ENCODE peak calls at places on chromosomes 1 and 21, in nine cellular contexts. N is progenitor cell of endocrine pancreas; Z is cardiac fibroblast; Q is heart right ventricle; H is HCT116; W is osteocyte; E is CD8-positive, alpha-beta T cell; V is thoracic aorta; F is ovary. O is an unnamed sample.
A peak's percentile ranks its signal among the peaks of the same experiment; 100 is the strongest.

GRCh38 chr1:232477728-232478127 is 152.2 kb downstream of the SIPA1L2 start:
- DNase-seq in N (no peak), Z (peak; percentile 85), Q (no peak), H (peak; percentile 77), W (no peak), E (no peak), V (no peak), F (no peak), O (no peak)

GRCh38 chr1:24022611-24023359 is 42.7 kb upstream of the SRSF10 start:
- DNase-seq in N (no peak), Z (peak; percentile 88), Q (no peak), H (no peak), W (no peak), E (no peak), V (no peak), F (no peak), O (no peak)

GRCh38 chr1:20166047-20166446 is 19.8 kb upstream of the UBXN10 start:
- DNase-seq in N (no peak), Z (no peak), Q (no peak), H (no peak), W (no peak), E (no peak), V (no peak), F (peak; percentile 29), O (no peak)

GRCh38 chr21:27149034-27149433 is 182.1 kb upstream of the ADAMTS5 start:
- DNase-seq in N (no peak), Z (peak; percentile 41), Q (no peak), H (no peak), W (no peak), E (no peak), V (no peak), F (no peak), O (no peak)

GRCh38 chr1:75484789-75485188 is 126.1 kb downstream of the SLC44A5 start:
- DNase-seq in N (no peak), Z (no peak), Q (no peak), H (no peak), W (no peak), E (no peak), V (no peak), F (no peak), O (no peak)

GRCh38 chr1:89657886-89658285 is 25.0 kb downstream of the LRRC8C start:
- DNase-seq in N (no peak), Z (no peak), Q (no peak), H (no peak), W (no peak), E (no peak), V (no peak), F (no peak), O (no peak)

GRCh38 chr1:67937651-67938050 is 104.4 kb upstream of the GNG12 start:
- DNase-seq in N (no peak), Z (peak; percentile 45), Q (no peak), H (no peak), W (no peak), E (no peak), V (no peak), F (peak; percentile 68), O (no peak)

GRCh38 chr1:41888756-41889155 is 30.0 kb downstream of the HIVEP3 start:
- DNase-seq in N (no peak), Z (no peak), Q (no peak), H (no peak), W (peak; percentile 49), E (no peak), V (no peak), F (no peak), O (no peak)

GRCh38 chr1:204417231-204417997 is 5.8 kb upstream of the PPP1R15B start:
- DNase-seq in N (no peak), Z (peak; percentile 93), Q (peak; percentile 25), H (peak; percentile 83), W (peak; percentile 63), E (peak; percentile 36), V (peak; percentile 71), F (no peak), O (no peak)

GRCh38 chr1:181104790-181105133 is 16.3 kb downstream of the IER5 start:
- DNase-seq in N (peak; percentile 47), Z (no peak), Q (no peak), H (no peak), W (peak; percentile 87), E (peak; percentile 40), V (no peak), F (no peak), O (no peak)

GRCh38 chr1:166839600-166840308 is 479 bp downstream of the POGK start:
- DNase-seq in N (peak; percentile 23), Z (peak; percentile 32), Q (peak; percentile 66), H (no peak), W (no peak), E (peak; percentile 55), V (no peak), F (peak; percentile 45), O (peak; percentile 54)

GRCh38 chr1:226639631-226640061 is 91.1 kb downstream of the STUM start:
- DNase-seq in N (no peak), Z (no peak), Q (no peak), H (no peak), W (no peak), E (no peak), V (no peak), F (no peak), O (no peak)

GRCh38 chr1:237610157-237610556 is 280.6 kb downstream of the ZP4 start:
- DNase-seq in N (no peak), Z (no peak), Q (no peak), H (no peak), W (no peak), E (no peak), V (no peak), F (no peak), O (no peak)

GRCh38 chr21:15552914-15553491 is 176.8 kb upstream of the USP25 start:
- DNase-seq in N (no peak), Z (peak; percentile 58), Q (no peak), H (no peak), W (no peak), E (no peak), V (no peak), F (no peak), O (no peak)

GRCh38 chr1:226686440-226687436 is 52.3 kb downstream of the ITPKB start:
- DNase-seq in N (no peak), Z (no peak), Q (no peak), H (no peak), W (no peak), E (no peak), V (no peak), F (no peak), O (no peak)

GRCh38 chr21:20999567-21000169 is 1.5 kb downstream of the NCAM2 start:
- DNase-seq in N (no peak), Z (peak; percentile 74), Q (no peak), H (no peak), W (no peak), E (no peak), V (no peak), F (no peak), O (no peak)

GRCh38 chr1:6785721-6786505 is 659 bp downstream of the CAMTA1 start:
- DNase-seq in N (peak; percentile 47), Z (no peak), Q (peak; percentile 50), H (no peak), W (no peak), E (peak; percentile 32), V (no peak), F (peak; percentile 44), O (peak; percentile 60)

GRCh38 chr1:14946567-14947285 is 206.8 kb upstream of the TMEM51 start:
- DNase-seq in N (no peak), Z (peak; percentile 44), Q (no peak), H (no peak), W (no peak), E (no peak), V (peak; percentile 15), F (no peak), O (no peak)

GRCh38 chr1:68958957-68959356 is 462.1 kb upstream of the DEPDC1 start:
- DNase-seq in N (no peak), Z (no peak), Q (no peak), H (no peak), W (no peak), E (no peak), V (no peak), F (no peak), O (no peak)

DNA sequence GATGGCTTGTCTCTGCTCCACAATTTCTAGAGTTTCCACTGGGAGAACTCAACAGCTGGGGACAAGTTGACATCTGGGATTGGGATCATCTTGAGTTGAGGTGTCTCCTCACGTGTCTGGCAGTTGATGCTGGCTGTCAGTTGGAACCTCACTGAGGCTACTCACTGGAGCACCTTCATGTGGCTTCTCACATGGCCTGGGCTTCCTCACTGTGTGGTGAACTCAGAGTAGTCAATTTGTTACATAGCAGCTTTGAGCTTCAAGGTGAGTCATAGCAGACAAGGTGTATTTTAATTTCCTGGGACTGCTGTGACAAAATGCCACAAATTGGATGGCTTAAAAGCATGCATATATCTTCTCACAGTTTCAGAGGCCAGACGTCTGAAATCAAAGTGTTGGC is 44.0 kb downstream of the NTNG1 start:
- DNase-seq in N (no peak), Z (no peak), Q (no peak), H (no peak), W (no peak), E (no peak), V (no peak), F (no peak), O (no peak)
- TF ChIP-seq CTCF in N (no peak), Z (no peak), Q (no peak), H (no peak), W (no peak), E (no peak), V (no peak), F (no peak), O (no peak)

DNA sequence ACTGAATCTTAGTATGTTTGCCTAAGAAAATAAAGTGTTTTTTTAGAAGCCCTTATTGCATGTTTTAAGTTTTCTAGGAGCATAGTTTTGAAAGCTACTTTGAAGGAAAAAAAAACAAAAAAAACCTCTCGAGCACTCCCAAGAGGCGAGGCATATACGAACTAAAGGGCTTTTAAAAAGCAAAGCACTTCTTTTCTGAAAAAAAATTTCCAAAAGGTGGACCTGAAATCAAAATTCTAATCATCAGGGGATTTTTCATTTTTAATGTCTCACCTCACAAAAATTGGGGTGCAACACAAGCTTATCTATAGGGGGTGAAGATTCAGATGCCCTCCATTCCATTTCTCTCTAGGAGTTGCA is 594 bp downstream of the GLMN start:
- DNase-seq in N (no peak), Z (no peak), Q (no peak), H (no peak), W (no peak), E (no peak), V (no peak), F (no peak), O (no peak)
- TF ChIP-seq CTCF in N (peak; percentile 41), Z (no peak), Q (no peak), H (peak; percentile 44), W (peak; percentile 52), E (peak; percentile 20), V (no peak), F (no peak), O (no peak)

GRCh38 chr1:100921110-100921706 is 25.3 kb downstream of the SLC30A7 start:
- DNase-seq in N (no peak), Z (peak; percentile 74), Q (no peak), H (peak; percentile 22), W (no peak), E (no peak), V (no peak), F (no peak), O (no peak)
- TF ChIP-seq CTCF in N (peak; percentile 88), Z (peak; percentile 38), Q (peak; percentile 78), H (peak; percentile 69), W (peak; percentile 77), E (peak; percentile 99), V (peak; percentile 71), F (peak; percentile 48), O (peak; percentile 98)

DNA sequence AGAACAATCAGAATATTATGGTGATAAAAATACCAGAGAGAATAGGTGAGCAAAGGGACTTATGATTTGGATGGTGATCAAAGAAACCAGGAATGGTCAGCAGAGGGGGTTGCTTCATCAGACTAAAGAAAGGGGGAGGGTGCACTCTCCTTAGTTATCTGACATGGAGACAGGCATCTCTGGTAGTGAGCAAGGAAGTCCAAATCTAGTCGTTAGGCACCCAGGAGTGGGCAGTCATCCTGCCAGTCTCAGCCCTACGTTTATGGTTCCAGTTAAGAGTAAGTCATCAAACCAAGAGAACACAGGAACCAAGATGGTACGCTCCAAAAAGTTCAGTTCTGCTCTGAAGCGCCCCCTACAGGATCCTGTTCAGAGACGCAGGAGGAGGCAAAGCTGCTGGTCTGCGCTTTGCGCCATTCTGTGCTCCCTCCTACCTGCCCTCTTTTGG is 28.6 kb downstream of the EBNA1BP2 start:
- DNase-seq in N (no peak), Z (peak; percentile 22), Q (no peak), H (peak; percentile 83), W (no peak), E (no peak), V (no peak), F (no peak), O (no peak)
- TF ChIP-seq CTCF in N (peak; percentile 35), Z (peak; percentile 32), Q (no peak), H (peak; percentile 91), W (peak; percentile 28), E (no peak), V (no peak), F (no peak), O (no peak)

O was measured in activated B cell treated with CpG ODN at 0.5 μM for 24 hours.